ENCODE peak calls at places on chromosomes 4 and X, in six cellular contexts. F, L, O, V, W and B are unnamed samples.

GRCh38 chr4:7186081-7186480 is 6.3 kb upstream of the SORCS2 start:
- DNase-seq in V (peak), F (no peak), W (peak), O (peak), L (no peak), B (no peak)

GRCh38 chr4:49032440-49033161 is 46.5 kb downstream of the CWH43 start:
- DNase-seq in L (peak), V (no peak), W (no peak), O (no peak), F (no peak), B (no peak)

GRCh38 chrX:27491397-27491796 is 28.3 kb upstream of the PPP4R3C start:
- DNase-seq in W (no peak), V (no peak), L (no peak), O (no peak), F (no peak), B (no peak)

GRCh38 chr4:121050251-121050650 is 22.1 kb downstream of the NDNF start:
- DNase-seq in O (no peak), L (no peak), W (no peak), F (no peak), V (no peak), B (no peak)

GRCh38 chrX:37666516-37666915 is 19.1 kb upstream of the XK start:
- DNase-seq in W (no peak), O (no peak), V (no peak), F (no peak), L (no peak), B (peak)

GRCh38 chr4:75107703-75108612 is 175.0 kb downstream of the PARM1 start:
- DNase-seq in W (peak), V (no peak), L (no peak), F (no peak), O (no peak), B (no peak)

GRCh38 chrX:20372533-20372932 is 105.8 kb upstream of the RPS6KA3 start:
- DNase-seq in W (no peak), L (no peak), O (no peak), V (no peak), F (no peak), B (no peak)

GRCh38 chrX:103211012-103211715 is 3.7 kb upstream of the BEX4 start:
- DNase-seq in L (peak), F (peak), V (peak), W (peak), O (peak), B (peak)

GRCh38 chr4:73086095-73086869 is 16.8 kb upstream of the COX18 start:
- DNase-seq in V (no peak), F (no peak), W (no peak), L (no peak), O (no peak), B (no peak)

GRCh38 chrX:150058728-150059127 is 120.4 kb upstream of the EOLA2 start:
- DNase-seq in V (no peak), O (no peak), L (no peak), F (no peak), W (no peak), B (no peak)

GRCh38 chr4:177441061-177441802 is 1.0 kb downstream of the AGA start:
- DNase-seq in F (no peak), L (peak), V (no peak), O (no peak), W (no peak), B (no peak)

GRCh38 chrX:40778861-40779575 is 43.7 kb upstream of the MED14 start:
- DNase-seq in W (no peak), O (no peak), V (no peak), L (no peak), F (no peak), B (no peak)

GRCh38 chrX:644304-645023 is 13.9 kb downstream of the SHOX start:
- DNase-seq in F (no peak), O (no peak), W (no peak), L (no peak), V (peak), B (no peak)

GRCh38 chr4:174394915-174395314 is 111.2 kb downstream of the CEP44 start:
- DNase-seq in L (no peak), F (no peak), O (no peak), W (no peak), V (no peak), B (no peak)

GRCh38 chr4:123802933-123803332 is 406.3 kb downstream of the SPRY1 start:
- DNase-seq in L (no peak), V (no peak), W (no peak), O (no peak), F (no peak), B (no peak)

GRCh38 chr4:1600811-1601532 is 83.1 kb downstream of the FAM53A start:
- DNase-seq in F (no peak), W (no peak), O (no peak), V (no peak), L (no peak), B (no peak)

GRCh38 chr4:5933996-5934831 is 41.3 kb upstream of the CRMP1 start:
- DNase-seq in O (no peak), V (peak), L (no peak), F (no peak), W (no peak), B (no peak)

GRCh38 chrX:18931972-18932371 is 51.9 kb downstream of the PHKA2 start:
- DNase-seq in L (peak), O (no peak), V (no peak), F (no peak), W (no peak), B (no peak)

GRCh38 chrX:19902110-19902509 is 14.7 kb upstream of the SH3KBP1 start:
- DNase-seq in O (no peak), W (no peak), V (no peak), F (no peak), L (no peak), B (no peak)

GRCh38 chrX:68936608-68937007 is 107.8 kb downstream of the EFNB1 start:
- DNase-seq in W (no peak), F (no peak), V (no peak), O (no peak), L (no peak), B (no peak)